ENCODE peak calls at places on chromosomes 2 and 18, in five cellular contexts. A, S, I, W and T are unnamed samples.

GRCh38 chr2:230230087-230230486 is 4.6 kb downstream of the SP140 start:
- DNase-seq in A (no peak), S (peak), I (no peak), W (no peak), T (no peak)

GRCh38 chr2:71611247-71611646 is 157.9 kb downstream of the DYSF start:
- DNase-seq in A (peak), S (no peak), I (no peak), W (no peak), T (no peak)

GRCh38 chr18:36828157-36828629 is 609 bp downstream of the TPGS2 start:
- DNase-seq in A (no peak), S (peak), I (no peak), W (no peak), T (peak)

GRCh38 chr2:39902103-39902502 is 123.0 kb upstream of the THUMPD2 start:
- DNase-seq in A (no peak), S (no peak), I (no peak), W (no peak), T (no peak)

GRCh38 chr2:172489682-172490081 is 62.3 kb downstream of the ITGA6 start:
- DNase-seq in A (no peak), S (no peak), I (no peak), W (no peak), T (no peak)

GRCh38 chr2:130776550-130776949 is 21.2 kb downstream of the AMER3 start:
- DNase-seq in A (no peak), S (no peak), I (no peak), W (no peak), T (no peak)

GRCh38 chr2:42979416-42979869 is 187.1 kb upstream of the HAAO start:
- DNase-seq in A (no peak), S (peak), I (no peak), W (no peak), T (no peak)

GRCh38 chr2:11446733-11447248 is 19.2 kb downstream of the E2F6 start:
- DNase-seq in A (peak), S (peak), I (no peak), W (peak), T (peak)

GRCh38 chr2:187544371-187545080 is 9.7 kb downstream of the TFPI start:
- DNase-seq in A (no peak), S (no peak), I (no peak), W (no peak), T (no peak)

GRCh38 chr18:5787936-5788335 is 107.4 kb downstream of the TMEM200C start:
- DNase-seq in A (no peak), S (peak), I (no peak), W (no peak), T (no peak)

GRCh38 chr2:219309278-219309677 is at the start of gene PTPRN:
- DNase-seq in A (peak), S (no peak), I (no peak), W (peak), T (no peak)

GRCh38 chr2:42879116-42879705 is 86.8 kb upstream of the HAAO start:
- DNase-seq in A (no peak), S (no peak), I (no peak), W (no peak), T (no peak)

GRCh38 chr2:169116993-169117392 is 47.6 kb downstream of the DHRS9 start:
- DNase-seq in A (no peak), S (no peak), I (no peak), W (no peak), T (no peak)

GRCh38 chr18:69757733-69758132 is 189.9 kb downstream of the CD226 start:
- DNase-seq in A (no peak), S (no peak), I (no peak), W (no peak), T (no peak)

GRCh38 chr2:31457651-31458050 is 43.1 kb upstream of the XDH start:
- DNase-seq in A (no peak), S (no peak), I (no peak), W (no peak), T (no peak)

GRCh38 chr18:23652232-23652631 is 10.5 kb downstream of the ANKRD29 start:
- DNase-seq in A (no peak), S (no peak), I (no peak), W (no peak), T (no peak)

GRCh38 chr18:39453356-39453755 is 1887.8 kb upstream of the CELF4 start:
- DNase-seq in A (no peak), S (no peak), I (no peak), W (no peak), T (no peak)

GRCh38 chr18:36284671-36285295 is 12.7 kb upstream of the FHOD3 start:
- DNase-seq in A (peak), S (peak), I (peak), W (peak), T (peak)

GRCh38 chr2:107801498-107801897 is 25.2 kb upstream of the RGPD4 start:
- DNase-seq in A (no peak), S (peak), I (no peak), W (no peak), T (no peak)

GRCh38 chr2:70995227-70995729 is 605 bp upstream of the TEX261 start:
- DNase-seq in A (peak), S (peak), I (no peak), W (peak), T (peak)

GRCh38 chr18:74497778-74498177 is 1.6 kb downstream of the CNDP2 start:
- DNase-seq in A (no peak), S (no peak), I (no peak), W (no peak), T (no peak)

GRCh38 chr2:181586569-181587076 is 70.3 kb downstream of the CERKL start:
- DNase-seq in A (no peak), S (no peak), I (peak), W (no peak), T (no peak)

GRCh38 chr18:11391636-11392035 is 217.8 kb upstream of the SLC35G4 start:
- DNase-seq in A (no peak), S (no peak), I (no peak), W (no peak), T (no peak)

GRCh38 chr2:67384115-67384823 is 12.9 kb upstream of the ETAA1 start:
- DNase-seq in A (no peak), S (no peak), I (no peak), W (no peak), T (no peak)

GRCh38 chr2:179181002-179181401 is 83.6 kb downstream of the SESTD1 start:
- DNase-seq in A (no peak), S (no peak), I (no peak), W (no peak), T (no peak)

GRCh38 chr2:201928363-201928762 is 105.3 kb upstream of the FZD7 start:
- DNase-seq in A (no peak), S (no peak), I (no peak), W (no peak), T (no peak)
- TF ChIP-seq FOXM1 in A (no peak), S (no peak), I (no peak), W (no peak), T (no peak)

GRCh38 chr2:3303583-3304406 is 73.8 kb downstream of the EIPR1 start:
- DNase-seq in A (peak), S (peak), I (peak), W (peak), T (peak)
- TF ChIP-seq FOXM1 in A (no peak), S (no peak), I (no peak), W (no peak), T (no peak)

DNA sequence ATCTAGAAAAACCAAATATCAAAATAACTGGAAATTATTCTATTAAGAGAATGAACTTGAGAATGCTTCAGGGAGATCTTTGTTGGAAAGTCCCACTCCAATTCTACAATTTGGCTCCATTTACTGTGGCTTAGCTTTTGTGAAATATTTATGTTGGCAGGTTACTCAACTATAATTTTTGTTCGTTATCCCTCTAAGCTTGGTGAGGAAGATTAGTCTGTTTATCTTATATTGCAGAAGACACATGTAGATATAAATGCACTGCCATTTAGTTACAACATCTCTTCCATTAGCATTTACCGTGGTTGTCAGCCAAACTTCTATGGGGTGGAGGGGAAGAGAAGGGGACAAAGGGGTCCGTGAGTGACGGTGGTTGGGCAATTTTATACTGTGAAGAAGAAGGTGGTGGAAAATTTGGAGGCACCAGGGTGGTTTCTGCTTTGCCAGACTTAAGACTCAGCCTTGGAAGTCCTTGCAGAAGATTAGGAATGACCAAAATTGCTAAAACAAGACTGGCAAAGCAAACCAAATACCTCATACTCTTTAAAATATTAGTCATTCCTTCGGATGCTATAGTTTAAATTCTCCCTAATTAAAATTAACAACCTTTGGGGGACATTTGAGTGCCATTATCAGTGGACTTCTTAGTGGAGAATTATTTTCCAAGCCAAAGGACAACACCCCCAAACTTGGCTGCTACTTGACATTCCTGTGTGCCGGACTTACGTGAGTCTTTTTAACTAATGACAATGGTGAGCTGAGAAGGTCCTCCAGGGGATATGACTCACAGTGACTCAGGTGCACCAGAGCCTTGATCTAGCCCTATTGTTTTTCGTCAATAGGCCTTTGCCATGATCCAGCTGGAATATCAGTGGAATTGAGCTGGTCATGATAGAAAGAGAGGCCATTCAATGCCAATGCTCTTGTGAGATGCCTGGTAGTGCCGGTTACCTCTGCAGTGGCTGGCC is 117.8 kb upstream of the CXCR4 start:
- DNase-seq in A (no peak), S (peak), I (no peak), W (no peak), T (no peak)
- TF ChIP-seq FOXM1 in A (no peak), S (no peak), I (no peak), W (no peak), T (no peak)

GRCh38 chr2:126832757-126833156 is 65.9 kb upstream of the TEX51 start:
- DNase-seq in A (no peak), S (no peak), I (no peak), W (no peak), T (no peak)

GRCh38 chr2:126835261-126835660 is 63.4 kb upstream of the TEX51 start:
- DNase-seq in A (no peak), S (no peak), I (no peak), W (no peak), T (no peak)

GRCh38 chr2:126835811-126836210 is 62.9 kb upstream of the TEX51 start:
- DNase-seq in A (no peak), S (no peak), I (no peak), W (no peak), T (no peak)

GRCh38 chr2:126832038-126832437 is 66.7 kb upstream of the TEX51 start:
- DNase-seq in A (no peak), S (no peak), I (no peak), W (no peak), T (no peak)

DNA sequence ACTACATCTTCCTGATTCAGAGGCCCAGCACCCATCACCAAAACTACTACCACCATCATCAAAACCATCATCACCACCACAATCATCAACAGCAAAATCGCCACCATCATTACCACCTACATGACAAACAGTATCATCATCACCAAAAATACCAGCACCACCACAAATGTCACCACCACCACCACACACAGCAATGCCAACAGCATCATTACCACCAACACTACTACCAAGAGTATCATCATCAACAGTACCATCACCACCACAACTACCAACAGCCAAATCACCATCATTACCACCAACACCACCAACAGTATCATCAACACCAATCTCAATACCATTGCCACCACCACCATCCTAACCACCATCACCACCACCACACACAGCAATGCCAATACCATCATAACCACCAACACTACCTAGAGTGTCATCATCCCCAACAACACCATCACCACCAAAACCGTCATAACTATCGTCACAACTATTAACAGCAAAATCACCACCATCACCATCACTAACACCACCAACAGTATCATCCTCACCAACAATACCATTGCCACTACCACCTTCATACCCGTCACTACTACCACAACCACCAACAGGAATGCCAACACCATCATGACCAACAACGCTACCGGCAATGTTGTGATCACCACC is 64.6 kb upstream of the TEX51 start:
- DNase-seq in A (no peak), S (no peak), I (no peak), W (no peak), T (no peak)
- TF ChIP-seq FOXM1 in A (no peak), S (no peak), I (no peak), W (no peak), T (no peak)